ENCODE peak calls at places on chromosome 20, in four cellular contexts. Z is mesenchymal stem cell, L is IMR-90, I is H9. F is an unnamed sample.

GRCh38 chr20:13220194-13220856 is 749 bp upstream of the ISM1 start:
- DNase-seq in Z (peak), L (peak), I (peak), F (peak)

GRCh38 chr20:47773381-47773786 is 11.9 kb downstream of the SULF2 start:
- DNase-seq in I (no peak), L (no peak), Z (no peak), F (no peak)

GRCh38 chr20:49420811-49421295 is 61.6 kb downstream of the KCNB1 start:
- DNase-seq in I (no peak), L (no peak), Z (no peak), F (no peak)

GRCh38 chr20:31565699-31566331 is 39.3 kb upstream of the ID1 start:
- DNase-seq in I (no peak), L (no peak), Z (no peak), F (no peak)

GRCh38 chr20:7094438-7094997 is 327.0 kb downstream of the BMP2 start:
- DNase-seq in L (peak), I (peak), Z (peak), F (peak)

GRCh38 chr20:57065646-57066045 is 200.8 kb downstream of the BMP7 start:
- DNase-seq in Z (peak), I (no peak), L (no peak), F (peak)

GRCh38 chr20:740162-740561 is 28.1 kb downstream of the SLC52A3 start:
- DNase-seq in I (no peak), L (no peak), Z (no peak), F (no peak)

GRCh38 chr20:54284928-54285704 is 77.2 kb downstream of the PFDN4 start:
- DNase-seq in Z (no peak), I (no peak), L (peak), F (no peak)

GRCh38 chr20:44247131-44247571 is at the start of gene GDAP1L1:
- DNase-seq in I (peak), Z (no peak), L (no peak), F (peak)

GRCh38 chr20:57999465-58000111 is 228.9 kb downstream of the ANKRD60 start:
- DNase-seq in Z (no peak), L (no peak), I (no peak), F (peak)

GRCh38 chr20:37396520-37397075 is 50.7 kb downstream of the SRC start:
- DNase-seq in Z (no peak), I (peak), L (no peak), F (peak)

GRCh38 chr20:16179919-16180318 is 393.3 kb downstream of the KIF16B start:
- DNase-seq in I (no peak), Z (no peak), L (no peak), F (no peak)

GRCh38 chr20:36315545-36316351 is 9.6 kb downstream of the DLGAP4 start:
- DNase-seq in L (no peak), Z (no peak), I (peak), F (no peak)

GRCh38 chr20:2123720-2124119 is 22.1 kb downstream of the STK35 start:
- DNase-seq in I (no peak), Z (no peak), L (no peak), F (no peak)

GRCh38 chr20:54914995-54915394 is 439.6 kb downstream of the DOK5 start:
- DNase-seq in I (no peak), L (no peak), Z (no peak), F (no peak)

GRCh38 chr20:3276400-3277015 is 37.5 kb upstream of the SLC4A11 start:
- DNase-seq in L (peak), Z (peak), I (peak), F (peak)

GRCh38 chr20:22346716-22347115 is 237.7 kb downstream of the FOXA2 start:
- DNase-seq in I (no peak), L (no peak), Z (no peak), F (no peak)

GRCh38 chr20:53943522-53944291 is 126.7 kb downstream of the BCAS1 start:
- DNase-seq in I (no peak), L (peak), Z (peak), F (no peak)

GRCh38 chr20:58665606-58666005 is 14.5 kb downstream of the STX16 start:
- DNase-seq in Z (no peak), I (no peak), L (no peak), F (no peak)

GRCh38 chr20:32034581-32035397 is 17.3 kb upstream of the HCK start:
- DNase-seq in I (no peak), L (no peak), Z (peak), F (no peak)

GRCh38 chr20:6566821-6567220 is 200.7 kb upstream of the BMP2 start:
- DNase-seq in L (peak), Z (peak), I (no peak), F (no peak)

GRCh38 chr20:714453-714852 is 38.9 kb upstream of the SCRT2 start:
- DNase-seq in L (no peak), I (no peak), Z (no peak), F (no peak)

GRCh38 chr20:48760403-48760889 is 67.4 kb downstream of the PREX1 start:
- DNase-seq in I (no peak), L (peak), Z (no peak), F (no peak)

GRCh38 chr20:43040427-43040826 is 149.3 kb downstream of the PTPRT start:
- DNase-seq in L (no peak), Z (no peak), I (peak), F (peak)

GRCh38 chr20:38935285-38935684 is 9.1 kb downstream of the FAM83D start:
- DNase-seq in Z (peak), L (no peak), I (no peak), F (peak)

GRCh38 chr20:1803216-1804128 is 91.7 kb upstream of the SIRPA start:
- DNase-seq in I (peak), Z (peak), L (peak), F (peak)

GRCh38 chr20:22389836-22390542 is 194.4 kb downstream of the FOXA2 start:
- DNase-seq in Z (no peak), L (no peak), I (peak), F (peak)

GRCh38 chr20:45014671-45015415 is 48.5 kb downstream of the STK4 start:
- DNase-seq in I (no peak), Z (peak), L (peak), F (peak)

GRCh38 chr20:42775866-42776265 is 413.8 kb downstream of the PTPRT start:
- DNase-seq in I (no peak), Z (no peak), L (no peak), F (peak)

GRCh38 chr20:4006640-4007039 is 8.7 kb downstream of the RNF24 start:
- DNase-seq in L (no peak), Z (peak), I (no peak), F (no peak)

GRCh38 chr20:57205625-57206219 is 60.7 kb downstream of the BMP7 start:
- DNase-seq in L (peak), I (no peak), Z (peak), F (no peak)

GRCh38 chr20:48622421-48622820 is 205.4 kb downstream of the PREX1 start:
- DNase-seq in L (no peak), Z (no peak), I (no peak), F (no peak)

GRCh38 chr20:34535301-34535840 is 19.1 kb downstream of the DYNLRB1 start:
- DNase-seq in Z (no peak), L (no peak), I (no peak), F (no peak)

GRCh38 chr20:381581-382290 is 1.2 kb downstream of the TRIB3 start:
- DNase-seq in I (peak), Z (peak), L (peak), F (peak)

GRCh38 chr20:26209171-26209941 is 512.7 kb upstream of the ZNF337 start:
- DNase-seq in Z (no peak), L (peak), I (peak), F (peak)

GRCh38 chr20:47687095-47687987 is 97.9 kb downstream of the SULF2 start:
- DNase-seq in L (no peak), Z (no peak), I (no peak), F (no peak)

GRCh38 chr20:4045741-4046140 is 30.4 kb upstream of the RNF24 start:
- DNase-seq in I (no peak), Z (peak), L (peak), F (peak)

GRCh38 chr20:35276408-35276807 is 1.5 kb downstream of the MMP24OS start:
- DNase-seq in L (no peak), I (no peak), Z (no peak), F (no peak)

GRCh38 chr20:54197621-54198604 is 10.0 kb upstream of the PFDN4 start:
- DNase-seq in Z (no peak), I (no peak), L (peak), F (peak)

GRCh38 chr20:46240881-46241280 is 67.4 kb downstream of the CDH22 start:
- DNase-seq in L (no peak), I (no peak), Z (no peak), F (no peak)
- H2BK5ac ChIP-seq in L (no peak), I (no peak), Z (no peak), F (no peak)

GRCh38 chr20:19935842-19936241 is 81.3 kb upstream of the NAA20 start:
- DNase-seq in L (no peak), Z (peak), I (no peak), F (no peak)

GRCh38 chr20:19932170-19932667 is 84.9 kb upstream of the NAA20 start:
- DNase-seq in L (peak), I (no peak), Z (peak), F (no peak)

GRCh38 chr20:19936801-19937583 is 80.2 kb upstream of the NAA20 start:
- DNase-seq in Z (no peak), L (no peak), I (no peak), F (no peak)

GRCh38 chr20:19937651-19938420 is 79.3 kb upstream of the NAA20 start:
- DNase-seq in Z (no peak), I (no peak), L (no peak), F (no peak)

GRCh38 chr20:19934792-19935491 is 82.2 kb upstream of the NAA20 start:
- DNase-seq in L (no peak), I (no peak), Z (peak), F (no peak)
- H2BK5ac ChIP-seq in L (no peak), I (no peak), Z (no peak), F (no peak)

GRCh38 chr20:24701027-24701426 is 231.6 kb downstream of the SYNDIG1 start:
- DNase-seq in Z (no peak), L (no peak), I (peak), F (no peak)
- H2BK5ac ChIP-seq in Z (no peak), L (no peak), I (no peak), F (no peak)

GRCh38 chr20:51523276-51524013 is 19.1 kb downstream of the NFATC2 start:
- DNase-seq in I (no peak), L (no peak), Z (no peak), F (no peak)
- H2BK5ac ChIP-seq in I (no peak), L (no peak), Z (no peak), F (no peak)

GRCh38 chr20:61042501-61043385 is 209.3 kb upstream of the CDH4 start:
- DNase-seq in I (no peak), Z (no peak), L (peak), F (no peak)

GRCh38 chr20:61043681-61044080 is 208.4 kb upstream of the CDH4 start:
- DNase-seq in I (no peak), Z (no peak), L (no peak), F (no peak)

GRCh38 chr20:61045876-61046585 is 206.0 kb upstream of the CDH4 start:
- DNase-seq in L (no peak), Z (no peak), I (peak), F (no peak)

GRCh38 chr20:61045091-61045490 is 207.0 kb upstream of the CDH4 start:
- DNase-seq in L (no peak), Z (no peak), I (no peak), F (no peak)

DNA sequence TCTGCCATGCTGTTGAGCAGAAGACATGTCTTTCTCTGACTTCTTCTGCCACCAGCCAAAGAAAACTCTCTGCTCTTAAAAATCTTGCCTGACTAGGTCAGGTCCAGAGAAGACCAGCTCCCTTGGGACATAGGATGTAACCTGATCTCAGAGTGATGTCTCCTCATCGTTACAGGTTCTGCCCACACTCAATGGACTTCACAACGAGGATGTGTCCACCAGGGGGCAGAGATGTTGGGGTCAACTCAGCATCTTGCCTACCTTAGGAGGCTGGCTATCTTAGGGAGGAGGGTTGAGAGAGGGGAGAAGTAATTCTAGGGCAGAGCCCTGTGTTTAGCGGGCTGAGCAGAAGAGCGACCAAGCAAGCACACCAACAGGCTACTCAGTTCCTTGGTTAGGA is 207.6 kb upstream of the CDH4 start:
- DNase-seq in I (peak), L (no peak), Z (no peak), F (peak)
- H2BK5ac ChIP-seq in I (no peak), L (peak), Z (no peak), F (no peak)

DNA sequence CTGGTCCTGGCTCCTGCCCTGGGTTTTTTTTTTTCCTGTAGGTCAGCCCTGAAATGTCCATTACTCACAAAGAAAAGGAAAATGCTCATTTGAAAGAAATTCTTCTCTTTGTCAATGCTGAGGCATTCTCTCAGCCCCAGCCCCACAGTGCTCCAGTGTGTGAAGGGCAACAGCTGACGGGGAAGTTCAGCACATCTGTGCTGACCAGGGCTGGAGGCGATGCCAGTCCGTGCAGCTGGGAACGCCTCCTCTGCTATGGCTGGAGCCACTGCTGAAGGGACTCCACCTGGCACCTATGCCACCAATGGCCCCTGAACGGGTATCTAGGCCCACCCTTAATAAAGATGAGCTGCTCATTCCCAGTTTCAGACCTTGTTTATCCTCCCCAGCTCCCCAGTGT is 71.9 kb upstream of the SLCO4A1 start:
- DNase-seq in L (no peak), Z (no peak), I (no peak), F (no peak)
- H2BK5ac ChIP-seq in L (no peak), Z (no peak), I (no peak), F (no peak)

DNA sequence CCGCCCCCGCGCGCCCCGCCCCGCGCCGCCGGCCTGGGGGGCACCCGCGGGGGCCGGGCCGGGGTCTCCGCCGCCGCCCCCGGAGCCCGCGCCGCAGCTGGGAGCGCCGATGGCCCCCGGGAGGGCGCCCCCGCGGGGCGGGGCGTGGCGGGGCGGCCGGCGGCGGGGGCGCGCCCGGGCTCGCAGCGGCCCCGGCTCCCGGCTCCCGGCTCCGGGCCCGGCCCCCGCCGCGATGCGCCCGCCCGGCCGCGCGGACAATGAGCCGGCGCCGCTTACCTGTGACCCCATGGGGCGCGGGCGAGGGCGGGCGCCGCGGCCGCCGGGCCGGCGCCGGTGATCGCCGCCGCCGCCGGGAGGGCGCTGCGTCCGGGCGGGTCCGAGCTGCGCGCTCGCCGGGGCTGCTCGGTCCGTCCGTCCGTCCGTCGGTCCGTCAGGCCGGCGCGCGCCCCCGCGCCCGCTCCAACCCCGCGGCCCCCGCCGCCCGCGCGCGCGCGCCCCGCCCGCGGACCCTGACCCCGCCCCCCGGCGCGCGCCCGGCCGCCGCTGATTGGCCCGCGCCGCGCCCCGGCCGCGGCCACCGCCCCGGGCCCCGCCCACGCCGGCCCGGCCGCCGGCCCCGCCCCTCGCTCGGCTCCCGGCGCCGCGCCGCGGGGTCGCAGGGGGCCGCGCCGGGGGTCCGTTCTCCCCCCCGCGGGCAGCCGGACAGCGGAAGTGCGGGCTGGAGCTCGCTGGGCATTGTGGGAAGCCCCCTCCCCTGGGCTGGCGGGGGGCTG is at the start of gene ZBTB46:
- DNase-seq in I (no peak), Z (peak), L (peak), F (peak)
- H2BK5ac ChIP-seq in I (no peak), Z (no peak), L (no peak), F (no peak)

DNA sequence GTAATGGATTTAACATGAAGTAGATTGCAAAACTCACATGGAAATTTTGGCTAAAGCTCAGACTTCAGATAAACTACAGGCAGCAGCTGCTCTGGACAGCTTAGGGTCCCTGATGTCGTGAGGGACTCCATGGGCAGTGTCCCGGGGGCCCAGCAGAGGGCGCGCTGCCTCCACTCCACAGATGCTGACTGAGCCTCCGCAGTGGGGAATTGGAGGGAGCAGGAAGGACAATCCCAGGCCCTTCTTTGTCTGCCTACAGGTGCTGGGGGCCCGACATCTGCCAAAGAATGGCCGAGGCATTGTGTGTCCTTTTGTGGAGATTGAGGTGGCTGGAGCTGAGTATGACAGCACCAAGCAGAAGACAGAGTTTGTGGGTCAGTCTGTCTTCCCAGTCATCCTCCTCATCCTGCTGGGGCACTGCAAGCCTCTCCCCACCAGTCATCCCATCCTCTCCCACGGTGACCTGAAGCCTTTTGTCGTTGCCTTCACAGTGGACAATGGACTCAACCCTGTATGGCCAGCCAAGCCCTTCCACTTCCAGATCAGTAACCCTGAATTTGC is 35.9 kb downstream of the PLCG1 start:
- DNase-seq in Z (peak), L (peak), I (peak), F (peak)
- H2BK5ac ChIP-seq in Z (no peak), L (no peak), I (no peak), F (no peak)

GRCh38 chr20:52923123-52923543 is 49.0 kb upstream of the TSHZ2 start:
- DNase-seq in L (peak), Z (peak), I (no peak), F (peak)
- H2BK5ac ChIP-seq in L (no peak), Z (no peak), I (no peak), F (no peak)